ENCODE peak calls at places on chromosomes 6 and 20, in nine cellular contexts. K, J, D, E, H, S, G, V and W are unnamed samples.

GRCh38 chr20:10347066-10347465 is 87.0 kb downstream of the MKKS start:
- DNase-seq in E (no peak), J (no peak), S (no peak), H (no peak), G (no peak), D (no peak), K (no peak), V (no peak), W (no peak)

GRCh38 chr6:125219451-125219942 is 65.9 kb downstream of the TPD52L1 start:
- DNase-seq in G (no peak), E (no peak), S (peak), H (no peak), J (no peak), V (no peak), D (no peak), K (no peak), W (no peak)

GRCh38 chr6:34810936-34811632 is 19.2 kb downstream of the BLTP3A start:
- DNase-seq in H (no peak), G (peak), V (peak), S (no peak), E (no peak), K (peak), J (peak), D (peak), W (peak)

GRCh38 chr6:33417127-33417902 is 592 bp downstream of the CUTA start:
- DNase-seq in J (no peak), E (no peak), H (peak), K (no peak), S (peak), D (peak), V (no peak), G (no peak), W (no peak)

GRCh38 chr6:161631676-161632194 is 357.9 kb upstream of the AGPAT4 start:
- DNase-seq in H (no peak), K (no peak), D (peak), V (no peak), S (no peak), E (peak), J (no peak), G (no peak), W (no peak)

GRCh38 chr6:157774153-157775135 is 48.6 kb upstream of the SNX9 start:
- DNase-seq in S (no peak), G (no peak), E (no peak), H (no peak), K (no peak), D (no peak), V (no peak), J (no peak), W (no peak)

GRCh38 chr20:41087777-41088176 is 49.6 kb upstream of the PLCG1 start:
- DNase-seq in K (no peak), D (no peak), S (no peak), V (no peak), H (no peak), J (no peak), G (no peak), E (no peak), W (no peak)

GRCh38 chr6:32967151-32968091 is 973 bp upstream of the BRD2 start:
- DNase-seq in V (no peak), G (peak), J (no peak), K (peak), D (peak), E (no peak), H (no peak), S (peak), W (no peak)

GRCh38 chr6:168280020-168280898 is 39.3 kb downstream of the DACT2 start:
- DNase-seq in E (no peak), H (peak), S (no peak), V (no peak), D (no peak), J (no peak), G (no peak), K (no peak), W (no peak)

GRCh38 chr6:16751251-16751946 is 9.9 kb downstream of the ATXN1 start:
- DNase-seq in H (no peak), E (no peak), J (no peak), D (no peak), V (no peak), G (no peak), S (no peak), K (no peak), W (no peak)

GRCh38 chr6:160277144-160277543 is 18.5 kb upstream of the SLC22A2 start:
- DNase-seq in H (no peak), K (no peak), J (no peak), S (no peak), V (no peak), E (no peak), D (no peak), G (no peak), W (no peak)

GRCh38 chr6:138557147-138557546 is 57.9 kb upstream of the NHSL1 start:
- DNase-seq in G (no peak), K (no peak), V (no peak), E (no peak), D (no peak), H (no peak), J (no peak), S (no peak), W (no peak)

GRCh38 chr20:37711987-37712961 is 18.4 kb downstream of the CTNNBL1 start:
- DNase-seq in J (no peak), S (no peak), D (peak), K (no peak), G (no peak), V (peak), E (no peak), H (no peak), W (no peak)
- TF ChIP-seq POLR2AphosphoS5 in J (no peak), S (no peak), D (no peak), K (no peak), G (no peak), V (no peak), E (no peak), H (no peak), W (no peak)

GRCh38 chr6:30790734-30791383 is 46.5 kb upstream of the IER3 start:
- DNase-seq in H (no peak), E (no peak), V (no peak), S (peak), G (no peak), J (no peak), D (no peak), K (no peak), W (no peak)

GRCh38 chr6:30782425-30783014 is 38.2 kb upstream of the IER3 start:
- DNase-seq in D (no peak), V (no peak), S (no peak), K (peak), J (no peak), E (no peak), G (no peak), H (no peak), W (no peak)

GRCh38 chr6:30793521-30794194 is 49.3 kb upstream of the IER3 start:
- DNase-seq in V (no peak), S (no peak), K (no peak), G (no peak), H (no peak), D (peak), J (no peak), E (no peak), W (peak)

GRCh38 chr6:30789606-30790005 is 45.3 kb upstream of the IER3 start:
- DNase-seq in V (no peak), S (no peak), E (no peak), G (no peak), D (no peak), H (no peak), K (no peak), J (no peak), W (no peak)

DNA sequence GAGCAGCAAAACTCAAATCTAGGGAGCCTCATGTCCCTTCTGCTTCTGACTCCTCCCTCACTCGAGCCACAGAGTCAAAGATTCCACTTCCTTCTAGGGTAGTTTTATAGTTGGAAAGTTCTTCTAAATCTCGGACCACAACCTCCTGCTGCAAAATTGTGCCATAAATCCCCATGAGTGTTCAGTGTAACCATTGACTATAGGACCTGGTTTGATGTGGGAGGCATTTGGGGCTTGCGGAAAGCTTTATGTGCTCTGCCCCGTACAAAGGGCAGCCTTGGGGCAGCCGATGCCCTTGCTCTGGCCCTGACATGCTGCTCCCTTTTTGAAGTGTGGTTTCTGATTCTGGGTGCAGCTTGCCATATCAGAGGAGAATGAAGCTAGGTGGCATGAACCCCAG is 43.6 kb upstream of the IER3 start:
- DNase-seq in J (no peak), G (no peak), S (no peak), E (no peak), K (no peak), H (no peak), V (no peak), D (no peak), W (no peak)
- TF ChIP-seq POLR2AphosphoS5 in J (peak), G (no peak), S (no peak), E (no peak), K (no peak), H (no peak), V (no peak), D (no peak), W (no peak)

DNA sequence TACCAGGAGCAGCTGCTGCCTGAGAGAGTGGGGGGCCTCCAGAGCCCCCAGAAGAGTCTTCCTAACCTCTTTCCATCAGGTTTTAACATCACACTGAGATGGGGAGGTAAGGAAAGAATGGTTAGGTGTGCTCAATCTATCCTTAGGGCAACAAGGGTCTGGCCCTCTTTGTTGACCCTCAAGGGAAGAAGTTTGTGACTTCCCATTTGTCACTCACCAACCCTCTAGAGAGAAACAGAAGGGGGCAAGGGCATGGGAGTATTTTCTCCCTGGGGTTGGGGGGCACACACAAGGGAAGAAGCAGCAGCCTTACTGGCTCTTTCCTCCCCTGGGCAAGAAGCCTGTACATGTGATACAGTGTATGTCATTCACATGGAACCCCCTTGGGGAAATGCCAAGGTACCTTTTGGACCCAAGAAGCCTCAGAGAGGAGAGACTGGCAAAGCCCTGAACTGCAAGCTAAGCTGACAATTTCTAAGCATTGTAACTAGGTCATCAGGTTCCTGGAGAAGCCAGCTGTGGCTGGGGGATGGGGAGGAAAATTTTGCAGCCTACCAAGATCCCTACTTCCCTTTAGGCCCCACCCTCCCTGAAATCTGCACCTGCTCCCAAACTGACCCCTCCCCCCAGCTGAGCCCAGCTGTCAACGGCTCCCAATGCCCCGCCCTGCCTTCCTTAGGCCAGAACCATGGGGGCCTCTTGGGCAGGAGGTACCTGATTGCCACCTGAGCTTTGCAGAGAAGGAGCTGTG is 14.5 kb downstream of the BCL2L1 start:
- DNase-seq in D (no peak), E (no peak), K (no peak), G (peak), S (peak), J (no peak), V (peak), H (peak), W (no peak)
- TF ChIP-seq POLR2AphosphoS5 in D (no peak), E (no peak), K (peak), G (peak), S (no peak), J (no peak), V (peak), H (peak), W (no peak)

DNA sequence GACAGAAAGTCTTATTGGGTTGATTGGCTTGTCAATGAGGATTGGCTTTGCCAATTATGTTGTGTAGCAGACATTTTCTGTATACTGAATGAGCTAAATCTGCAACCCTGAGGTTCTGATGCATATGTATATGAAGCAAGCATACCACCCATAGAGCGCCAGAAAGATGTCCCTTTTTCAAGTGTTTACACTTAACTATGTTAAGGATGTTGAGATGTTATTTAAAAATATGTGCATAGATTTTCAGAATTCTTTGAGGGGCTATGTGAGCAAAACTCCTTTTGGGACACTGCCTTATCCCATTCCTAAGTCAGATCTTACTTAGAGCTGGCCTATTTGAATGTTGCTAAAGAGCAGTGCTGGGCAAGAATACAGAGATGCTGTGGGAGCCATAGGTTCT is 1.9 kb downstream of the AIG1 start:
- DNase-seq in S (peak), J (no peak), K (no peak), V (no peak), D (no peak), G (no peak), E (no peak), H (no peak), W (no peak)
- TF ChIP-seq POLR2AphosphoS5 in S (no peak), J (no peak), K (no peak), V (no peak), D (no peak), G (no peak), E (no peak), H (no peak), W (no peak)

GRCh38 chr6:44475779-44476434 is 88.4 kb downstream of the CDC5L start:
- DNase-seq in H (peak), S (peak), D (peak), E (no peak), J (no peak), V (peak), G (peak), K (peak), W (no peak)
- TF ChIP-seq POLR2AphosphoS5 in H (no peak), S (no peak), D (no peak), E (no peak), J (no peak), V (peak), G (no peak), K (peak), W (no peak)

GRCh38 chr6:165848099-165848461 is 185.0 kb upstream of the PDE10A start:
- DNase-seq in E (no peak), J (no peak), V (no peak), K (no peak), D (no peak), G (no peak), H (no peak), S (peak), W (no peak)

GRCh38 chr6:165847407-165848098 is 184.5 kb upstream of the PDE10A start:
- DNase-seq in S (no peak), K (no peak), E (no peak), V (peak), D (no peak), G (peak), H (no peak), J (no peak), W (no peak)

GRCh38 chr6:165852676-165853075 is 189.6 kb upstream of the PDE10A start:
- DNase-seq in S (no peak), G (no peak), D (no peak), K (no peak), H (no peak), V (no peak), J (no peak), E (no peak), W (no peak)

GRCh38 chr6:165849539-165850430 is 186.7 kb upstream of the PDE10A start:
- DNase-seq in S (no peak), G (no peak), D (no peak), K (no peak), H (no peak), J (no peak), E (no peak), V (no peak), W (no peak)

GRCh38 chr6:165850434-165851019 is 187.5 kb upstream of the PDE10A start:
- DNase-seq in S (peak), J (peak), V (peak), H (peak), E (no peak), G (peak), D (peak), K (peak), W (no peak)
- TF ChIP-seq POLR2AphosphoS5 in S (no peak), J (no peak), V (peak), H (no peak), E (no peak), G (no peak), D (no peak), K (no peak), W (no peak)

GRCh38 chr6:11769244-11769643 is 9.4 kb downstream of the ADTRP start:
- DNase-seq in E (no peak), G (no peak), K (no peak), S (no peak), H (no peak), J (no peak), D (peak), V (no peak), W (no peak)

GRCh38 chr6:11772109-11772830 is 6.3 kb downstream of the ADTRP start:
- DNase-seq in H (no peak), E (no peak), V (no peak), S (no peak), D (peak), K (peak), J (no peak), G (no peak), W (no peak)

GRCh38 chr6:11769816-11770545 is 8.6 kb downstream of the ADTRP start:
- DNase-seq in J (no peak), E (no peak), H (no peak), V (no peak), K (no peak), D (no peak), S (peak), G (peak), W (no peak)

GRCh38 chr6:11771473-11772048 is 7.0 kb downstream of the ADTRP start:
- DNase-seq in S (no peak), G (no peak), K (no peak), V (no peak), J (no peak), H (no peak), D (no peak), E (no peak), W (no peak)

DNA sequence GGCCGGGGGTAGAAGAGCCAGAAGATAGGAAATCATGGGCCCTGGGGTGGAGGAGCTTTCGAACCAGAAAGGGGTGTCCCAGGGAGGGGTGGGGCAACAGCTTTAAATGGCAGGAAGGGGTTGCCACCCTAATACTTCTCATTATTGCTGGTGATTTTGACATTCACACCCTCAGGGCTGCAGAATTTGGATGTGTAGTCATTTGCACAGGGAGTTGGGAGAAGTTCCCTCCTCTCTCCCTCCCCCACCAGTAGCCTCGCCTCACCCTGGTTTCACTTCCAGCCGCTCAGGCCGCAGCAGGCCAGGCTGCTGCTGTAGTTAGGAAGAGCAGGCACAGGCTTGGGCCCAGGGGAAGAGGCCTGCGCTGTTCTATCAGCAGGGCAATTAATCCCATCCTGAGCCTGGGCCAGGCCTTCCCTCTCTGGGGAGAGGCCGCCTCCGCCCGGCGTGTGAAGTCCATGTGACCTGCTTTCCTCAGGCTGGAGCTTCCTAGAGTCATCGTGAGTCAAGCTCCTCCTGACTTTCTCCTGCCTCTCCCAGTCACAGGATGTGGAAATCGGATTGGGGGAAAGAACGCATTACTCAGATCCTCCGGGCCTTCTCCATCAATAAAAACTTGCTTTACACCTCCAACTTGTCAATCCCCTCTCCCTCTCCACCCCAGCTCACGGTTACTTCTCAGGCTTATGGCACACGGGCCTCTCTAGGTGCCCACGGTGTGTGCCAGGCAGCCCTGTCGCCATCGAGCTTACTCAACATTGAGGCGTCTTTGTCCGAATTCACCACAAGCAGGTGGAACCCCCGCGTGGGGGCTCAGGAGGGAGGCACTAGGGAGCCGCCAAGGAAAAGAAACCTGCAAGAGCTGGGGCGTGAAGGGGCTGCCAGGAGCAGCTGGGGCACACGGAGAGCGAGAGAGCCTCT is 7.8 kb downstream of the ADTRP start:
- DNase-seq in G (peak), K (peak), E (no peak), S (peak), J (no peak), D (peak), V (peak), H (peak), W (no peak)
- TF ChIP-seq POLR2AphosphoS5 in G (peak), K (peak), E (no peak), S (no peak), J (no peak), D (peak), V (peak), H (peak), W (no peak)

GRCh38 chr20:35715611-35716010 is 16.4 kb downstream of the ROMO1 start:
- DNase-seq in D (no peak), S (no peak), E (no peak), J (no peak), K (no peak), G (no peak), H (no peak), V (no peak), W (no peak)
- TF ChIP-seq POLR2AphosphoS5 in D (peak), S (peak), E (no peak), J (no peak), K (no peak), G (no peak), H (no peak), V (no peak), W (peak)